ENCODE peak calls at places on chromosome 11, in seven cellular contexts. H is RCC 7860, S is BE2C, A is Ammon's horn, C is transverse colon, B is psoas muscle, D is HL-60. U is an unnamed sample.

GRCh38 chr11:17989306-17989705 is 23.5 kb downstream of the SERGEF start:
- DNase-seq in H (no peak), B (no peak), A (no peak), D (no peak), S (no peak), C (no peak), U (no peak)

GRCh38 chr11:118073554-118073953 is 3.3 kb upstream of the TMPRSS4 start:
- DNase-seq in H (no peak), S (no peak), A (no peak), B (no peak), D (no peak), C (no peak), U (no peak)

GRCh38 chr11:62054484-62055121 is 69.2 kb upstream of the INCENP start:
- DNase-seq in C (peak), H (peak), S (peak), A (no peak), B (no peak), D (peak), U (peak)

GRCh38 chr11:1925373-1926155 is 6.1 kb downstream of the TNNT3 start:
- DNase-seq in S (no peak), C (no peak), D (no peak), B (no peak), A (no peak), H (no peak), U (no peak)

GRCh38 chr11:57543601-57544000 is 6.2 kb downstream of the SMTNL1 start:
- DNase-seq in S (no peak), A (no peak), D (no peak), C (no peak), B (no peak), H (no peak), U (no peak)

GRCh38 chr11:605286-606129 is 10.2 kb downstream of the IRF7 start:
- DNase-seq in B (no peak), A (no peak), H (no peak), C (no peak), D (no peak), S (no peak), U (no peak)

GRCh38 chr11:120034881-120035620 is 102.9 kb downstream of the TRIM29 start:
- DNase-seq in D (no peak), C (no peak), A (no peak), S (peak), B (no peak), H (no peak), U (no peak)

GRCh38 chr11:1792461-1792860 is 28.7 kb upstream of the CTSD start:
- DNase-seq in D (peak), S (no peak), B (no peak), H (no peak), A (no peak), C (no peak), U (no peak)

GRCh38 chr11:47220401-47220821 is 5.6 kb downstream of the DDB2 start:
- DNase-seq in D (no peak), S (no peak), B (no peak), H (peak), C (no peak), A (no peak), U (peak)